ENCODE peak calls at places on chromosomes 12 and 14, in eight cellular contexts. O is choroid plexus epithelial cell; L is HCT116; B is lower lobe of right lung; W is transverse colon; K is CD8-positive, alpha-beta T cell; V is neural progenitor cell; H is astrocyte of the spinal cord. I is an unnamed sample.

GRCh38 chr12:95279835-95280234 is 62.2 kb downstream of the VEZT start:
- DNase-seq in L (no peak), B (no peak), W (no peak), O (no peak), H (no peak), V (no peak), K (no peak), I (no peak)

GRCh38 chr12:110538869-110539622 is 36.9 kb downstream of the RAD9B start:
- DNase-seq in K (no peak), V (no peak), B (no peak), W (peak; percentile 62), O (no peak), H (no peak), L (no peak), I (no peak)

GRCh38 chr12:92582888-92583287 is 119.9 kb upstream of the PLEKHG7 start:
- DNase-seq in B (no peak), H (no peak), W (no peak), L (no peak), V (peak; percentile 12), K (no peak), O (no peak), I (no peak)

GRCh38 chr14:97657609-97658008 is 860.4 kb downstream of the VRK1 start:
- DNase-seq in O (no peak), K (no peak), W (no peak), V (no peak), B (no peak), H (no peak), L (no peak), I (no peak)

GRCh38 chr12:111268738-111269572 is 99.9 kb downstream of the PHETA1 start:
- DNase-seq in B (no peak), W (no peak), L (peak; percentile 6), H (no peak), V (no peak), K (no peak), O (peak; percentile 11), I (no peak)

GRCh38 chr12:32024884-32025599 is 65.8 kb downstream of the RESF1 start:
- DNase-seq in H (no peak), W (no peak), B (no peak), K (no peak), V (no peak), L (no peak), O (no peak), I (no peak)

GRCh38 chr12:118034429-118035193 is 18.1 kb downstream of the RFC5 start:
- DNase-seq in O (peak; percentile 68), H (peak; percentile 50), V (peak; percentile 49), B (no peak), K (no peak), L (no peak), W (peak; percentile 25), I (no peak)

GRCh38 chr12:53268009-53268636 is at the start of gene ESPL1:
- DNase-seq in B (peak; percentile 80), V (peak; percentile 96), L (peak; percentile 38), W (peak; percentile 76), O (peak; percentile 74), K (peak; percentile 67), H (peak; percentile 77), I (no peak)

GRCh38 chr14:79915411-79915810 is 295.9 kb downstream of the DIO2 start:
- DNase-seq in O (no peak), H (no peak), L (no peak), V (no peak), K (no peak), B (no peak), W (no peak), I (no peak)

GRCh38 chr14:90903101-90903500 is 86.9 kb upstream of the TTC7B start:
- DNase-seq in L (peak; percentile 45), O (peak; percentile 81), K (peak; percentile 12), B (no peak), H (peak; percentile 57), W (peak; percentile 69), V (peak; percentile 78), I (peak; percentile 13)

GRCh38 chr14:24334431-24335271 is at the start of gene ADCY4:
- DNase-seq in W (no peak), L (no peak), B (peak; percentile 66), V (peak; percentile 51), O (no peak), H (no peak), K (no peak), I (no peak)

GRCh38 chr12:106074361-106074705 is 64.4 kb downstream of the NUAK1 start:
- DNase-seq in H (no peak), W (no peak), V (no peak), B (no peak), L (no peak), K (no peak), O (no peak), I (no peak)

GRCh38 chr12:108302471-108303311 is 36.4 kb downstream of the CMKLR1 start:
- DNase-seq in H (peak; percentile 80), O (peak; percentile 63), K (no peak), B (peak; percentile 75), W (peak; percentile 43), L (no peak), V (peak; percentile 38), I (no peak)

GRCh38 chr12:132866251-132866828 is 21.1 kb downstream of the CHFR start:
- DNase-seq in W (no peak), K (no peak), L (no peak), H (peak; percentile 15), O (peak; percentile 85), V (no peak), B (no peak), I (no peak)

GRCh38 chr12:26134540-26134939 is 9.7 kb upstream of the BHLHE41 start:
- DNase-seq in L (no peak), W (no peak), H (no peak), B (no peak), O (no peak), K (no peak), V (no peak), I (no peak)

GRCh38 chr12:110600254-110600653 is 13.7 kb upstream of the TCTN1 start:
- DNase-seq in B (no peak), K (no peak), V (no peak), L (peak; percentile 55), H (peak; percentile 73), W (no peak), O (peak; percentile 80), I (no peak)

GRCh38 chr12:132955094-132955932 is 793 bp downstream of the ZNF605 start:
- DNase-seq in L (no peak), O (peak; percentile 78), K (no peak), B (no peak), V (peak; percentile 64), W (peak; percentile 19), H (peak; percentile 63), I (peak; percentile 8)

GRCh38 chr14:101192661-101193000 is 289.1 kb upstream of the RTL1 start:
- DNase-seq in V (no peak), H (no peak), L (no peak), O (no peak), W (no peak), K (no peak), B (no peak), I (no peak)

GRCh38 chr12:109868182-109869051 is 11.9 kb downstream of the GLTP start:
- DNase-seq in V (no peak), B (no peak), W (no peak), H (no peak), L (no peak), O (no peak), K (no peak), I (no peak)

GRCh38 chr12:131711551-131712205 is 788 bp downstream of the SFSWAP start:
- DNase-seq in H (no peak), V (peak; percentile 21), W (no peak), O (peak; percentile 5), B (no peak), K (no peak), L (no peak), I (no peak)

GRCh38 chr14:21192447-21192822 is 36.6 kb upstream of the OR5AU1 start:
- DNase-seq in V (no peak), W (no peak), O (no peak), L (no peak), B (no peak), H (no peak), K (no peak), I (no peak)

GRCh38 chr12:10491766-10492165 is 13.9 kb upstream of the EIF2S3B start:
- DNase-seq in O (peak; percentile 20), B (no peak), H (no peak), L (no peak), K (no peak), W (no peak), V (no peak), I (no peak)
- H3K4me3 ChIP-seq in O (no peak overlapping the region), B (no peak overlapping the region), H (no peak overlapping the region), L (no peak overlapping the region), K (no peak overlapping the region), W (no peak overlapping the region), V (no peak overlapping the region), I (no peak overlapping the region)

GRCh38 chr14:85813040-85813439 is 283.1 kb downstream of the FLRT2 start:
- DNase-seq in L (no peak), V (no peak), W (no peak), O (no peak), K (no peak), H (no peak), B (no peak), I (no peak)

DNA sequence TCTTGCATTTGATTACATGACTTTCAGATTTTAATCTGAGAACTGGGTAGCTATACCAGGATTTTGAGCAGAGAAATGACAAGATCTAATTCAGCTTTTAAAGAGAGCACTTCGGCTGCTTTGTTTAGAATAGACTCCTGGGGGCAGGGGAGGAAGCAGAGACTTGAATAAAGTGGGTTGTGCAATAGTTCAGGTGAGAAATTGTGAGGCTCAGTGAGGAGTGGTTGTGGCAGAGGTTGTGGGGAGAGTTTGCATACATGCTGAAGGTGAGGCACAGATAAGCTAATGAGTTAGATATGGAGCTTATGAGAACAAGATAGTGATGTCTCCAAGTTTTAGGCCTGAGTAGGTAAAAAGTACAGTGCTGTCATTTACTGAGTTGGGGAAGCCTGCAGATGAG is 281.4 kb downstream of the FLRT2 start:
- DNase-seq in H (no peak), B (no peak), V (no peak), W (no peak), O (no peak), K (no peak), L (no peak), I (no peak)
- H3K4me3 ChIP-seq in H (no peak overlapping the region), B (no peak overlapping the region), V (no peak overlapping the region), W (no peak overlapping the region), O (no peak overlapping the region), K (no peak overlapping the region), L (no peak overlapping the region), I (no peak overlapping the region)

GRCh38 chr14:74296037-74296467 is 6.7 kb downstream of the ABCD4 start:
- DNase-seq in B (no peak), O (no peak), H (no peak), V (no peak), W (no peak), L (no peak), K (no peak), I (no peak)
- H3K4me3 ChIP-seq in B (no peak overlapping the region), O (no peak overlapping the region), H (no peak overlapping the region), V (no peak overlapping the region), W (no peak overlapping the region), L (no peak overlapping the region), K (no peak overlapping the region), I (no peak overlapping the region)

DNA sequence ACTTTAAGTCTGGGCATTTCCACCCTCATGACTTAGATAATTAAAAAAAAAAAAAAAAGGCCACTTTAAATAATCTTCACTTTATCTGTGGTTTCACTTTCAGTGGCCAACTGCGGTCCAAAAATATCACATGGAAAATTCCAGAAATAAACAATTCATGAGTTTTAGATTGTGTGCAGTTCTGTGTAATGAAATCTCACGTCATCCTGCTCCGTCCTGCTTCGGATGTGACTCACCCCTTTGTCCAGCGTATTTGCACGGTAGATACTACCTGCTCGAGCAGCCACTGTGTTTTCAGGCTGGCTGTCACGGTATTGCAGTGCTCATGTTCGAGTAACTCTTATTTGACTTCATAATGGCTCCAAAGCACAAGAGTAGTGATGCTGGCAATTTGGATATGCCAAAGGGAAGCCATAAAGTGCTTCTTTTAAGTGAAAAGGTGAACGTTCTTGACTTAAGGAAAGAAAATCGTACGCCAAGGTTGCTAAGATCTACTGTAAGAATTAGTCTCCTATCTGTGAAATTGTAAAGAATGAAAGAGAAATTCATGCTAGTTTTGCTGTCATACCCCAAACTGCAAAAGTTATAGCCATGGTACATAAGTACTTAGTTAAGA is 2.4 kb downstream of the E2F7 start:
- DNase-seq in W (no peak), L (no peak), B (no peak), V (no peak), K (no peak), H (peak; percentile 89), O (peak; percentile 81), I (peak; percentile 64)
- H3K4me3 ChIP-seq in W (no peak overlapping the region), L (no peak overlapping the region), B (peak overlapping the region; percentile 24), V (peak overlapping the region; percentile 90), K (no peak overlapping the region), H (peak overlapping the region; percentile 27), O (peak overlapping the region; percentile 57), I (peak overlapping the region; percentile 55)